ENCODE peak calls at places on chromosomes 11 and 22, in four cellular contexts. B is AG09319, S is foreskin fibroblast, G is stomach. F is an unnamed sample.

GRCh38 chr22:49930596-49931412 is 12.4 kb downstream of the CRELD2 start:
- DNase-seq in B (no peak), S (peak; percentile 74), G (peak; percentile 87), F (no peak)

GRCh38 chr22:32534252-32535215 is 59.9 kb downstream of the FBXO7 start:
- DNase-seq in B (no peak), S (no peak), G (peak; percentile 34), F (no peak)

GRCh38 chr11:70043482-70043881 is 34.6 kb upstream of the ANO1 start:
- DNase-seq in B (no peak), S (no peak), G (no peak), F (no peak)

GRCh38 chr11:8094656-8095055 is 13.6 kb downstream of the TUB start:
- DNase-seq in B (no peak), S (no peak), G (peak; percentile 19), F (no peak)

GRCh38 chr11:122981388-122982264 is at the start of gene BSX:
- DNase-seq in B (no peak), S (peak; percentile 12), G (peak; percentile 45), F (peak; percentile 3)

GRCh38 chr11:74319139-74319538 is 7.7 kb upstream of the P4HA3 start:
- DNase-seq in B (no peak), S (peak; percentile 83), G (no peak), F (peak; percentile 51)

GRCh38 chr11:111303476-111303875 is 5.1 kb downstream of the POU2AF3 start:
- DNase-seq in B (no peak), S (no peak), G (peak; percentile 77), F (no peak)

GRCh38 chr11:8872017-8872416 is 39.0 kb upstream of the AKIP1 start:
- DNase-seq in B (no peak), S (no peak), G (peak; percentile 28), F (no peak)

GRCh38 chr11:121881806-121882205 is 234.2 kb downstream of the BLID start:
- DNase-seq in B (no peak), S (peak; percentile 82), G (no peak), F (no peak)

GRCh38 chr22:43819691-43820670 is 7.9 kb upstream of the EFCAB6 start:
- DNase-seq in B (no peak), S (no peak), G (no peak), F (no peak)

GRCh38 chr22:35910013-35910860 is 118.4 kb downstream of the RBFOX2 start:
- DNase-seq in B (no peak), S (no peak), G (no peak), F (no peak)

GRCh38 chr11:8833568-8834275 is 77.3 kb upstream of the AKIP1 start:
- DNase-seq in B (no peak), S (no peak), G (no peak), F (peak; percentile 35)

GRCh38 chr11:113550179-113550578 is 75.0 kb upstream of the DRD2 start:
- DNase-seq in B (no peak), S (no peak), G (no peak), F (no peak)

GRCh38 chr22:41043727-41044126 is 48.7 kb upstream of the EP300 start:
- DNase-seq in B (no peak), S (no peak), G (no peak), F (no peak)

GRCh38 chr11:34238966-34239365 is 118.8 kb downstream of the ABTB2 start:
- DNase-seq in B (no peak), S (no peak), G (no peak), F (no peak)

GRCh38 chr11:1084561-1085439 is 10.1 kb downstream of the MUC2 start:
- DNase-seq in B (no peak), S (no peak), G (no peak), F (no peak)

GRCh38 chr11:114082767-114083181 is 23.3 kb downstream of the ZBTB16 start:
- DNase-seq in B (no peak), S (no peak), G (no peak), F (peak; percentile 42)

GRCh38 chr11:102239906-102240305 is 77.4 kb upstream of the BIRC3 start:
- DNase-seq in B (no peak), S (no peak), G (no peak), F (no peak)

GRCh38 chr11:102240502-102240901 is 76.8 kb upstream of the BIRC3 start:
- DNase-seq in B (no peak), S (no peak), G (no peak), F (peak; percentile 82)

GRCh38 chr11:102237096-102237735 is 80.1 kb upstream of the BIRC3 start:
- DNase-seq in B (no peak), S (no peak), G (no peak), F (no peak)

GRCh38 chr11:102241026-102241425 is 76.3 kb upstream of the BIRC3 start:
- DNase-seq in B (no peak), S (no peak), G (no peak), F (no peak)

GRCh38 chr11:102238287-102238894 is 78.9 kb upstream of the BIRC3 start:
- DNase-seq in B (no peak), S (no peak), G (no peak), F (no peak)
- TF ChIP-seq CTCF in B (no peak), S (no peak), G (no peak), F (no peak)

GRCh38 chr22:48536691-48537591 is 1290.7 kb downstream of the BRD1 start:
- DNase-seq in B (no peak), S (no peak), G (peak; percentile 32), F (no peak)

GRCh38 chr22:48535868-48536690 is 1291.6 kb downstream of the BRD1 start:
- DNase-seq in B (no peak), S (no peak), G (no peak), F (no peak)

GRCh38 chr22:48539261-48539660 is 1288.4 kb downstream of the BRD1 start:
- DNase-seq in B (no peak), S (no peak), G (no peak), F (no peak)

GRCh38 chr22:48541401-48542098 is 1286.1 kb downstream of the BRD1 start:
- DNase-seq in B (no peak), S (no peak), G (no peak), F (no peak)

GRCh38 chr22:48538291-48538820 is 1289.3 kb downstream of the BRD1 start:
- DNase-seq in B (no peak), S (no peak), G (no peak), F (no peak)
- TF ChIP-seq CTCF in B (no peak), S (no peak), G (no peak), F (no peak)

GRCh38 chr22:36985490-36985889 is 33.8 kb downstream of the TST start:
- DNase-seq in B (no peak), S (no peak), G (no peak), F (no peak)

GRCh38 chr22:36981247-36981775 is 37.9 kb downstream of the TST start:
- DNase-seq in B (no peak), S (no peak), G (no peak), F (no peak)

GRCh38 chr22:36979016-36979415 is 40.2 kb downstream of the TST start:
- DNase-seq in B (no peak), S (no peak), G (no peak), F (no peak)

GRCh38 chr22:36979511-36979910 is 39.7 kb downstream of the TST start:
- DNase-seq in B (no peak), S (no peak), G (no peak), F (no peak)

DNA sequence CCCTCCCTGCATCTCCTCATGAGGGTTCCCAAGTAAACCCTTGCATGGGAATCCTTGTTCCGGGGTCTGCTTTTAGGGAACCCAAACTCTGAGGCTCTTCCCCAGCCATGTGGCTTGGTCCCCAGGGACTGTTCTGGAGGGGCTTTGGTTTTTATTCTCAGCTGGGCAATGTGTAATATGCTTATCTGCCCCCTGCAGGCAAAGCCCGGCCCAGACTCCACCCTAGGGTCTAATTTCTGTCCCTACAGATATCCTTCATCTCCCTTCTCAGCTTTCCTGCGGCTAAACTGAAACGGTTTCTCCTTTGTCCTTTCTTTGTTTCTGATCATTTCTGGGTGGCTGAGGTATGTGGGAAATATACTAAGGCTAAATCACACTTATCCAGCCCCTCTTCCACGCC is 37.1 kb downstream of the TST start:
- DNase-seq in B (no peak), S (no peak), G (no peak), F (no peak)
- TF ChIP-seq CTCF in B (no peak), S (no peak), G (no peak), F (no peak)

GRCh38 chr11:66311965-66312548 is 4.8 kb downstream of the CD248 start:
- DNase-seq in B (peak; percentile 77), S (peak; percentile 84), G (peak; percentile 95), F (peak; percentile 75)

GRCh38 chr11:66312549-66313320 is 4.1 kb downstream of the CD248 start:
- DNase-seq in B (peak; percentile 100), S (peak; percentile 100), G (peak; percentile 99), F (peak; percentile 98)

GRCh38 chr11:66310324-66310723 is 6.5 kb downstream of the CD248 start:
- DNase-seq in B (no peak), S (no peak), G (no peak), F (no peak)

GRCh38 chr11:66313321-66314185 is 3.3 kb downstream of the CD248 start:
- DNase-seq in B (no peak), S (peak; percentile 56), G (no peak), F (no peak)

DNA sequence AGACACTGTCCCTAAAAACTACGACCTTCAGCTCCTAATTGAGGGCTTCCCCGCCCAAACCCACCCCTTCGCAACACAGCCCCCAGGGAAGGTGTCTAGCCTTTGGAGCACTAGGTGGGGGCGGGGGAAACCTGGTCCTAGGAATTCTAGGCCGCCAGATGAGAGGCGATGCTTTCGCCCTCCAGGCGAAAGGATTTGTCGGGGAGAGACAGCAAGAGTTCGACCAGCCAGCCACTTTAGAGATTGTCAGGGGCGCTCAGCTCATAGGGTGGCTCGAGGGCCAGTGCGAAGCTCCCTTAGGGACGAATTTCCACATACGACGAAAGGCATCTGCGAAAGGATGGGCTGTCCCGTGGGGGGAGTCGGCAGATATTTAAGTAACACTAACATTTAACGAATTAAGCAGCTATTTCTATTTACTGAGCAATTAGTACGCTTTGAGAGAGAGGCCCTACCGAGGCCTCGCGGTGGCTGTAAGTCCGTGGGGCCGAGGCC is 5.3 kb downstream of the CD248 start:
- DNase-seq in B (no peak), S (no peak), G (no peak), F (no peak)
- TF ChIP-seq CTCF in B (no peak), S (no peak), G (no peak), F (no peak)

DNA sequence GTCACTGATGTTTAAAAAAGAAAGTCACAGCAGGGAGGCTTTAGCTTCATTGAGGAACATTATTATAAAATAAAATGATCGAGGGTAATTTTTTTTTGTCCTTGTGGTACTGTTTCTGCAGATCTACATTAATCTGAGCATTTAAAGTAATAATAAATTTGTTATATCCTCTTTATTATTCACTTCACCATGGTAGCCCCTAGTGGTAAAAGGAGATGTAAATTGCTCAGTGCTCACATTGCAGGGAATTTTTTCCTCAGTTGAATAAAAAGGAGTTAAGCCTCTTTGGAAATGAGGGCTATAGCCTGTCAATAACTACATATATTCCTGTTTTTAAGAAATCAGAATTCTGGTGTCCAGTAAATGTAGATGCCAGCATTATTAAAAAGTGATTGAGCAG is 99.7 kb upstream of the VPREB1 start:
- DNase-seq in B (no peak), S (no peak), G (no peak), F (no peak)
- TF ChIP-seq CTCF in B (no peak), S (peak; percentile 12), G (no peak), F (peak; percentile 13)

GRCh38 chr11:21464601-21465193 is 728.2 kb upstream of the ANO5 start:
- DNase-seq in B (no peak), S (no peak), G (no peak), F (no peak)

GRCh38 chr11:21465920-21466319 is 727.0 kb upstream of the ANO5 start:
- DNase-seq in B (no peak), S (no peak), G (no peak), F (no peak)

GRCh38 chr11:21465203-21465602 is 727.7 kb upstream of the ANO5 start:
- DNase-seq in B (no peak), S (no peak), G (no peak), F (no peak)

GRCh38 chr11:21460082-21460481 is 732.8 kb upstream of the ANO5 start:
- DNase-seq in B (no peak), S (no peak), G (no peak), F (no peak)
- TF ChIP-seq CTCF in B (no peak), S (no peak), G (no peak), F (no peak)

F was measured in astrocyte of the cerebellum.